ENCODE peak calls at places on chromosomes 12 and 14, in four cellular contexts. T is tibial artery, Q is fibroblast of the aortic adventitia, B is astrocyte of the spinal cord. Y is an unnamed sample.
A peak's percentile ranks its signal among the peaks of the same experiment; 100 is the strongest.

GRCh38 chr12:53327435-53328042 is 6.1 kb upstream of the AAAS start:
- DNase-seq in T (no peak), B (no peak), Q (peak; percentile 33), Y (peak; percentile 24)

GRCh38 chr14:80867091-80867490 is 74.4 kb downstream of the CEP128 start:
- DNase-seq in Q (no peak), B (no peak), T (no peak), Y (no peak)

GRCh38 chr12:103855036-103855712 is 14.1 kb upstream of the NT5DC3 start:
- DNase-seq in B (peak; percentile 91), Q (peak; percentile 45), T (no peak), Y (peak; percentile 90)

GRCh38 chr12:113109872-113110623 is 25.5 kb downstream of the RASAL1 start:
- DNase-seq in Q (no peak), T (no peak), B (no peak), Y (no peak)

GRCh38 chr12:131941987-131942341 is 7.8 kb upstream of the EP400 start:
- DNase-seq in Q (no peak), B (no peak), T (no peak), Y (no peak)

GRCh38 chr12:68378859-68379628 is 46.9 kb upstream of the MDM1 start:
- DNase-seq in T (no peak), Q (peak; percentile 75), B (no peak), Y (no peak)

GRCh38 chr14:51596473-51596870 is 55.2 kb upstream of the FRMD6 start:
- DNase-seq in B (no peak), T (no peak), Q (no peak), Y (no peak)

GRCh38 chr12:41100572-41100971 is 87.5 kb upstream of the PDZRN4 start:
- DNase-seq in Q (no peak), B (no peak), T (no peak), Y (no peak)

GRCh38 chr12:100953217-100953616 is 158.6 kb downstream of the ANO4 start:
- DNase-seq in Q (peak; percentile 18), T (no peak), B (no peak), Y (peak; percentile 30)

GRCh38 chr12:3587402-3588013 is 96.5 kb downstream of the PRMT8 start:
- DNase-seq in T (no peak), B (no peak), Q (no peak), Y (no peak)

GRCh38 chr12:71360013-71360412 is 79.6 kb upstream of the LGR5 start:
- DNase-seq in B (no peak), Q (no peak), T (no peak), Y (no peak)

GRCh38 chr12:57456737-57457490 is 1.8 kb downstream of the INHBE start:
- DNase-seq in T (no peak), B (no peak), Q (no peak), Y (no peak)
- TF ChIP-seq CTCF in T (no peak), B (no peak), Q (no peak), Y (no peak)

DNA sequence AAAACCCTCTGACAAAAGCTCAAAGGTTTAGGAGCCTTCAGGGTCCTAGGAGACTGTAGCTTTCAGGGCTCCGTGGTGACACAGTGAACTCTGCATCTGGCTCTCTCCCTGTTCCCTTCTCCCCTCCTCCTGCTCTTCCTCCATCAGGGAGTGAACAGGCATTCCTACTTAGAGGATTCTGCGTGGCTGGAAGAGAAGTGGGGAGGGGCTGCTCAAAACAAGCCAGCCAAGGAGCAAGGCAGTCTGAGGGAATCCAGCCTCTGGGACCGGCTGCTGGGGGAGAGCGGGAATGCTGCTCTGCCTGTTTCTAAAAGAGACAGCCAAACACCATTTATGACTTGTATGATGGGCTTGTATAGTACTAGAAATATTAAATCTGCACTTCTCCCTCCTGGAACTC is 49.5 kb downstream of the RBMS2 start:
- DNase-seq in T (no peak), Q (no peak), B (no peak), Y (no peak)
- H3K4me3 ChIP-seq in T (no peak overlapping the region), Q (no peak overlapping the region), B (no peak overlapping the region), Y (no peak overlapping the region)

GRCh38 chr12:128820723-128821432 is 2.9 kb downstream of the SLC15A4 start:
- DNase-seq in Q (no peak), B (no peak), T (peak; percentile 54), Y (peak; percentile 38)

GRCh38 chr12:128825845-128826244 is 2.1 kb upstream of the SLC15A4 start:
- DNase-seq in B (no peak), Q (no peak), T (no peak), Y (no peak)

GRCh38 chr12:128823916-128824839 is at the start of gene SLC15A4:
- DNase-seq in Q (peak; percentile 87), T (peak; percentile 97), B (peak; percentile 93), Y (peak; percentile 93)

GRCh38 chr12:128820253-128820652 is 3.5 kb downstream of the SLC15A4 start:
- DNase-seq in T (no peak), B (no peak), Q (no peak), Y (no peak)

GRCh38 chr12:128823216-128823915 is 392 bp downstream of the SLC15A4 start:
- DNase-seq in T (peak; percentile 43), B (no peak), Q (no peak), Y (no peak)
- TF ChIP-seq CTCF in T (no peak), B (no peak), Q (no peak), Y (no peak)

GRCh38 chr12:49054096-49054495 is 6.5 kb downstream of the KMT2D start:
- DNase-seq in T (no peak), B (no peak), Q (no peak), Y (no peak)

GRCh38 chr12:49055092-49055491 is 5.5 kb downstream of the KMT2D start:
- DNase-seq in Q (no peak), T (no peak), B (no peak), Y (no peak)

GRCh38 chr12:49057888-49058287 is 2.7 kb downstream of the KMT2D start:
- DNase-seq in B (no peak), T (no peak), Q (no peak), Y (no peak)

GRCh38 chr12:49054524-49054923 is 6.1 kb downstream of the KMT2D start:
- DNase-seq in B (no peak), Q (no peak), T (no peak), Y (no peak)

GRCh38 chr12:49055978-49056754 is 4.4 kb downstream of the KMT2D start:
- DNase-seq in B (peak; percentile 65), Q (peak; percentile 74), T (peak; percentile 75), Y (peak; percentile 91)
- H3K4me3 ChIP-seq in B (peak overlapping the region; percentile 2), Q (peak overlapping the region; percentile 91), T (peak overlapping the region; percentile 99), Y (peak overlapping the region; percentile 34)